ENCODE peak calls at places on chromosomes 16 and 17, in four cellular contexts. K, A, Q and X are unnamed samples.

GRCh38 chr16:85753559-85753958 is 2.7 kb upstream of the C16orf74 start:
- DNase-seq in A (no peak), Q (no peak), K (no peak), X (no peak)

GRCh38 chr16:13479549-13479948 is 440.4 kb upstream of the ERCC4 start:
- DNase-seq in K (no peak), Q (no peak), A (no peak), X (no peak)

GRCh38 chr17:61475726-61476125 is 23.5 kb downstream of the TBX4 start:
- DNase-seq in Q (no peak), K (peak), A (no peak), X (no peak)

GRCh38 chr16:15879255-15879804 is 9.1 kb downstream of the CEP20 start:
- DNase-seq in K (peak), A (no peak), Q (no peak), X (no peak)

GRCh38 chr16:21156767-21157467 is 1.6 kb upstream of the LDAF1 start:
- DNase-seq in K (peak), A (no peak), Q (no peak), X (peak)

GRCh38 chr17:82889496-82890338 is 49.9 kb upstream of the ZNF750 start:
- DNase-seq in A (no peak), Q (no peak), K (no peak), X (no peak)

GRCh38 chr16:75176926-75177325 is 28.6 kb downstream of the ZFP1 start:
- DNase-seq in A (no peak), Q (no peak), K (no peak), X (no peak)

GRCh38 chr16:57533618-57534336 is 2.6 kb downstream of the CCDC102A start:
- DNase-seq in A (peak), Q (peak), K (no peak), X (no peak)

GRCh38 chr16:6258056-6258455 is 1074.6 kb upstream of the RBFOX1 start:
- DNase-seq in K (no peak), Q (no peak), A (no peak), X (no peak)

GRCh38 chr17:28133562-28133970 is 91.1 kb downstream of the NLK start:
- DNase-seq in Q (no peak), A (no peak), K (peak), X (no peak)

GRCh38 chr16:11655655-11656054 is 12.6 kb upstream of the SNN start:
- DNase-seq in K (no peak), Q (no peak), A (no peak), X (no peak)

GRCh38 chr16:81071816-81072215 is 5.2 kb downstream of the C16orf46 start:
- DNase-seq in A (no peak), K (peak), Q (no peak), X (no peak)

GRCh38 chr17:77497578-77497934 is 356.8 kb downstream of the SEC14L1 start:
- DNase-seq in K (no peak), Q (no peak), A (no peak), X (no peak)

GRCh38 chr16:79769320-79770243 is 169.0 kb upstream of the MAF start:
- DNase-seq in K (peak), Q (no peak), A (no peak), X (no peak)

GRCh38 chr16:74950511-74950910 is 34.4 kb downstream of the WDR59 start:
- DNase-seq in Q (no peak), A (no peak), K (no peak), X (no peak)

GRCh38 chr16:1333149-1333812 is at the start of gene BAIAP3:
- DNase-seq in K (peak), A (peak), Q (no peak), X (no peak)

GRCh38 chr16:23194497-23195221 is 12.1 kb downstream of the SCNN1G start:
- DNase-seq in A (no peak), K (no peak), Q (no peak), X (no peak)

GRCh38 chr16:89396156-89396555 is 94.2 kb downstream of the ANKRD11 start:
- DNase-seq in A (no peak), Q (no peak), K (no peak), X (no peak)

GRCh38 chr16:74466872-74467271 is 45.6 kb upstream of the CLEC18B start:
- DNase-seq in Q (no peak), A (no peak), K (no peak), X (no peak)

GRCh38 chr17:35080536-35080935 is 17.0 kb upstream of the RFFL start:
- DNase-seq in K (no peak), A (no peak), Q (no peak), X (no peak)

DNA sequence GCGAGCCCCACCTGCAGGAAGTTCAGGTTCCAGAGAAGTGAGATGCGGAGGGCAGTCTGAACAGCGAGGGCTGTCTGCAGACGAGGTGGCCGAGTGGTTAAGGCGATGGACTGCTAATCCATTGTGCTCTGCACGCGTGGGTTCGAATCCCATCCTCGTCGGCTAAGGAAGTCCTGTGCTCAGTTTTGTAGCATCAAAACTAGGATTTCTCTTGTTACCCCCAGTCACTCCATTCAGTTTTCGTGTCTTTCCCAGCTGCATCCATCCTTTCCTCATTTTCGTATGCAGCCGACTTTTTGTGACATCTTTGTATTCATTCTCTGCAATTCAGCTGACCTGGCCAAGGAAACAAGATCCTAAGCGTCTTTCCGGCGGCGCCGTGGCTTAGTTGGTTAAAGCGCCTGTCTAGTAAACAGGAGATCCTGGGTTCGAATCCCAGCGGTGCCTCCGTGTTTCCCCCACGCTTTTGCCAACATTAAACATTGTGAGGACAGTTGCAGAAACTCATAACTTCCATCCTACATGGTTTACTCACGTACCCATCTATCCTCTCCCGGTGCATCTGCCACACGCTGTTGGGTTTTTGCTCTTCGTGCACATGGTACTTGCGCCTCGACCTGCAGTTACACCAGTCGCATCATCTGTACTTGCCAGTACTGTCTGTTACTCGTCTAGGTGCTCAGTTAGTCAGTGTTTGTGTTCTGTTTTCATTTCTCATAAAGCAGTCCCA is 3.0 kb downstream of the BORCS6 start:
- DNase-seq in A (peak), K (peak), Q (peak), X (peak)
- TF ChIP-seq CTCF in A (peak), K (peak), Q (no peak), X (peak)

GRCh38 chr16:56477096-56477878 is 25.9 kb downstream of the OGFOD1 start:
- DNase-seq in Q (no peak), A (no peak), K (peak), X (no peak)
- TF ChIP-seq CTCF in Q (no peak), A (no peak), K (no peak), X (no peak)

DNA sequence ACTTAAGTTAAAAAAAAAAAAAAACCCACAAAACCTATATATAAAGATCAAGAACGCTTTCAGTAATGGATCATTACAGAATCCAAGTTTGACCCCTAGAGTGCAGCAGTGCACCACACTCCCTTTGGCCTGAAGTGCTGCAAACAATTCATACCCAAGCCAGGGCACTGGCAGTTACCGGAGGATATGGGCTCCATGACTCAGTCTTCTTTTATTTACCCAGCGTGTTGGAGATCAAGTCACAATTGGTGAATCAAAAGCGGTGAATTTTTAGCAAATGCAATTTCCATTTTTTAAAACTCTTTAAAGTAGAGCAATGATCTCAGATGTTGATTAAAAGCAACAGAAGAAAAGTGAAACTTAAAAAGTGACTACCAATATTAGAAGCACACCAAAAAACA is 46.5 kb downstream of the ZNF652 start:
- DNase-seq in A (peak), Q (no peak), K (peak), X (peak)
- TF ChIP-seq CTCF in A (peak), Q (peak), K (peak), X (peak)

GRCh38 chr17:6428207-6428965 is 6.5 kb downstream of the AIPL1 start:
- DNase-seq in Q (no peak), A (no peak), K (no peak), X (no peak)

GRCh38 chr17:6429266-6429665 is 5.7 kb downstream of the AIPL1 start:
- DNase-seq in Q (no peak), A (no peak), K (no peak), X (no peak)

GRCh38 chr17:6426356-6427101 is 8.4 kb downstream of the AIPL1 start:
- DNase-seq in K (no peak), Q (no peak), A (no peak), X (no peak)

GRCh38 chr17:6425407-6425806 is 9.5 kb downstream of the AIPL1 start:
- DNase-seq in A (no peak), K (no peak), Q (no peak), X (no peak)

DNA sequence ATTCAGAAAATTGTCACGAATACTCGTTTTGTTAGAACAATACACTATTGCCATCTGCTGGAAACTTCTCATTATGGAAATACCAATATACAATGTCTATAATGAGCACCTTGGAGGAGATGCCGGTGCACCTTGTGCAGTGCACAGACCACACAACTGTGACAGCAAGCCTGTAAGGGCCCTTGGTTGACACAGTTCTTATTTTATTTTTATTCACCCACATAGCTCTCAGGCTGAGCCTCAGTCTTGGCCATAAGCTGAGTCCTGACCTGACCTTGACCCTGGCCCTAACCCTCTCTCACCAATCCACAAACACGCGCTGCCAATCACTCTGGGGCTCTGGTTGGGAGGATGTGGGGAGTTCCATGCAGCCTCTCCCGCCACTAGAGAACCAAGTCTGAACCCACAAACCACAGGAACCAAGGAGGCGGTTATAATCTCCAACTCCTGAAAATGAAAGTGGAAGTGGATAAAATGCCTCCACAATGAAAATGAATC is 7.6 kb downstream of the AIPL1 start:
- DNase-seq in K (peak), A (no peak), Q (no peak), X (no peak)
- TF ChIP-seq CTCF in K (no peak), A (no peak), Q (peak), X (no peak)

GRCh38 chr16:2486645-2487516 is 12.0 kb downstream of the TBC1D24 start:
- DNase-seq in Q (no peak), A (peak), K (peak), X (no peak)
- TF ChIP-seq CTCF in Q (no peak), A (peak), K (no peak), X (peak)

DNA sequence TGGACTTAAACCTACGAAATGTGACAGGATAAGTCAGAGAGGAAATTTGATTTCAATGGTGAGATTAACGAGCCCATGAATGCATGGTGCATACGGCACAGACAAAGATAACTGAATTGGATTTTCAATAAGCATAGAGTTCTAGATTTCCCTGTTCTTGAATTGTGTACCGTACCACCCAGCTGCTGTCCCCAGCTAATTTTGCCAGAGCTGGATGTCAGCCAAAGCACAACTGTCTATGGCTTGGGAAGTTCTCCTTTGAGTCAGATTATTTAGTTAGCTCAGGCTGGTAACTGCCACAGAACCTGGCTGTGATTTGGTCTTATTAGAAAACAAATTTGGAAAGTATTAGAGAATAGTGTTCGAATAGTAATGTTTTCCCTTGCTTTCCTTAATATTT is 143.1 kb downstream of the CDH13 start:
- DNase-seq in Q (no peak), K (no peak), A (no peak), X (peak)
- TF ChIP-seq CTCF in Q (no peak), K (no peak), A (no peak), X (no peak)

GRCh38 chr17:43171761-43172487 is 910 bp downstream of the NBR1 start:
- DNase-seq in K (peak), Q (no peak), A (no peak), X (peak)
- TF ChIP-seq CTCF in K (peak), Q (peak), A (peak), X (peak)

GRCh38 chr17:7136266-7136877 is 21.8 kb upstream of the ASGR2 start:
- DNase-seq in K (peak), Q (no peak), A (peak), X (peak)

GRCh38 chr17:7133916-7134315 is 19.3 kb upstream of the ASGR2 start:
- DNase-seq in A (no peak), K (no peak), Q (no peak), X (no peak)

GRCh38 chr17:7132511-7133094 is 18.0 kb upstream of the ASGR2 start:
- DNase-seq in Q (no peak), A (peak), K (no peak), X (no peak)

GRCh38 chr17:7130626-7131467 is 16.2 kb upstream of the ASGR2 start:
- DNase-seq in A (no peak), K (no peak), Q (no peak), X (peak)

GRCh38 chr17:7133424-7133823 is 18.8 kb upstream of the ASGR2 start:
- DNase-seq in A (peak), Q (no peak), K (peak), X (peak)
- TF ChIP-seq CTCF in A (no peak), Q (peak), K (peak), X (no peak)